ENCODE peak calls at places on chromosomes 2 and 18, in five cellular contexts. J is H1, B is GM12892, V is HepG2, W is K562. L is an unnamed sample.
A peak's percentile ranks its signal among the peaks of the same experiment; 100 is the strongest.

GRCh38 chr2:120303177-120303576 is 42.8 kb upstream of the INHBB start:
- DNase-seq in J (peak; percentile 37), B (no peak), V (no peak), W (no peak), L (no peak)

GRCh38 chr2:203673933-203674332 is 32.5 kb upstream of the CD28 start:
- DNase-seq in J (no peak), B (peak; percentile 25), V (no peak), W (no peak), L (peak; percentile 15)

GRCh38 chr2:144519934-144520717 is at the start of gene ZEB2:
- DNase-seq in J (peak; percentile 56), B (no peak), V (peak; percentile 12), W (peak; percentile 50), L (no peak)

GRCh38 chr2:46179037-46179621 is 118.1 kb upstream of the EPAS1 start:
- DNase-seq in J (no peak), B (no peak), V (no peak), W (peak; percentile 15), L (no peak)

GRCh38 chr2:65916785-65917295 is 484.4 kb upstream of the SPRED2 start:
- DNase-seq in J (no peak), B (no peak), V (no peak), W (no peak), L (no peak)

GRCh38 chr2:26297061-26297460 is 48.9 kb upstream of the SELENOI start:
- DNase-seq in J (no peak), B (no peak), V (no peak), W (no peak), L (no peak)

GRCh38 chr2:196750977-196751631 is 48.4 kb downstream of the GTF3C3 start:
- DNase-seq in J (peak; percentile 85), B (peak; percentile 21), V (peak; percentile 68), W (peak; percentile 44), L (peak; percentile 41)

GRCh38 chr2:208074610-208075356 is 49.5 kb upstream of the PLEKHM3 start:
- DNase-seq in J (no peak), B (no peak), V (no peak), W (no peak), L (no peak)

GRCh38 chr18:12278153-12278764 is 24.1 kb downstream of the CIDEA start:
- DNase-seq in J (no peak), B (no peak), V (no peak), W (no peak), L (no peak)

GRCh38 chr2:85996591-85996990 is 107.8 kb upstream of the ST3GAL5 start:
- DNase-seq in J (no peak), B (no peak), V (no peak), W (peak; percentile 85), L (no peak)

GRCh38 chr2:653645-654425 is 23.4 kb downstream of the TMEM18 start:
- DNase-seq in J (peak; percentile 8), B (no peak), V (no peak), W (no peak), L (no peak)

GRCh38 chr2:67515538-67515937 is 118.4 kb downstream of the ETAA1 start:
- DNase-seq in J (no peak), B (no peak), V (no peak), W (no peak), L (no peak)

GRCh38 chr2:102839668-102840388 is 78.0 kb downstream of the TMEM182 start:
- DNase-seq in J (peak; percentile 75), B (no peak), V (peak; percentile 35), W (peak; percentile 43), L (peak; percentile 12)

GRCh38 chr18:75070625-75071483 is 138.1 kb downstream of the PTGR3 start:
- DNase-seq in J (no peak), B (peak; percentile 44), V (peak; percentile 74), W (peak; percentile 18), L (peak; percentile 52)
- TF ChIP-seq POLR2A in J (no peak), B (no peak), V (no peak), W (no peak), L (no peak)

GRCh38 chr2:240419321-240419720 is 16.1 kb upstream of the GPC1 start:
- DNase-seq in J (no peak), B (no peak), V (no peak), W (no peak), L (no peak)
- TF ChIP-seq TAF1 in J (no peak), B (no peak), V (no peak), W (no peak), L (no peak)

DNA sequence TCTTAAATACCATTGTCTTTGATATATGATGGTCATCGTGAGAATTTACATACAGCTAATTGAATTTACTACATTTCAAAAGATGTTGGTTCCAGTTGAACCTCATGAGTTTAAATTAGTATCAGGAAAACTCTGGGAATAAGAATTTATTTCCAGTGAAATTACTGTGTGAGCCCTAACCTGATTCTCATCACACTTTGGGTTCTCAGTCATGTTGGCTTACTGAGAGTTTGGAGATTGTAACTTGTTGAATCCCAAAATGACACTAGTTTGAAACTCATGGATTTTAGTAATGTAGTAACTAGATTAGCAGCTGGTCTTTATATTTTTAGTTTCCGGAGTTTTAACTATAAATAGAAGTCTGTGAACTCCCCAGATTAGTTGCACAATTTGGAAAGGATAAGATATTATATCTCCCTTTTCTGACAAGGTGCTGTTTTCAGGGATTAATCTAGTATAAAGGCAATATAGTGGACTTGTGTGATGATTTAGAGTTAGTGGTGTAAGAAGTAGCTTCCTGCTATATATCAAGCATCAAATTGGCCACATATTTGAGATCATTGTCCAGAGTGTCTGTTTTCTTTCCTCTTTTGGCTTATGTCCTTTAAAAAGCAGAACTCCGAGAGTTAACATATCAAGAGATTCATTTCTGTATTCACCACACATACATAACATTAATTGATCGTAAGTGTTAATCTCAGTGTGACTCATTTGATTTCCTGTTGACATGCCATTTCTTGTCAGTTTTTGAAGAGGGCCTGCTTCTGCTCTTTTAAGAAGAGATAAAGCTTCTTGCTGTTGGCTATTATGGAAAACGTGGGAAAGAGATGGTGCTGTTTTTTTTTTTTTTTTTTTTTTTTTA is 15.7 kb downstream of the NDUFV2 start:
- DNase-seq in J (no peak), B (no peak), V (no peak), W (no peak), L (no peak)
- TF ChIP-seq POLR2A in J (no peak), B (no peak), V (no peak), W (no peak), L (no peak)

GRCh38 chr2:9629222-9630000 is 1.4 kb downstream of the YWHAQ start:
- DNase-seq in J (no peak), B (no peak), V (no peak), W (no peak), L (no peak)

GRCh38 chr2:9630750-9631483 is at the start of gene YWHAQ:
- DNase-seq in J (peak; percentile 97), B (peak; percentile 97), V (peak; percentile 97), W (peak; percentile 98), L (peak; percentile 98)

GRCh38 chr2:9631484-9631819 is 655 bp upstream of the YWHAQ start:
- DNase-seq in J (no peak), B (no peak), V (no peak), W (no peak), L (no peak)

GRCh38 chr2:9630001-9630749 is 622 bp downstream of the YWHAQ start:
- DNase-seq in J (peak; percentile 85), B (peak; percentile 71), V (peak; percentile 73), W (peak; percentile 88), L (peak; percentile 71)

DNA sequence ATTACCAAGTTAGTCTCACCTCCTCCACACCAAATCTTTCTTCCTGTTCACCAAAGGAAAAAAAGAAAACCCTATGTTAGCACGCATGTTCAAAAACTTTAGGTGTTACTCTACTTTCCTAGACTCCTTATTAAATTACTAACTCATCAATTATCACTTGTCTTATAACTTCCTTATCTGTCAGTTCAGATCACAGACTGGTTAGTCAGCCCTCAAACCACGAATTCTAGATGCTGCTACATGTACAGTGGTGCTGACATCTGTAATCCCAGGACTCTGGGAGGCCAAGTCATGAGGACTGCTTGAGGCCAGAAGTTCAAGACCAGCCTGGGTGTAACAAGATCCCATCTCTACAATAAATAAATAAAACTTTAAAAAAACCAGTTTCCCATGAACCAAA is 3.5 kb downstream of the YWHAQ start:
- DNase-seq in J (no peak), B (no peak), V (no peak), W (no peak), L (no peak)
- TF ChIP-seq TAF1 in J (no peak), B (no peak), V (no peak), W (no peak), L (no peak)

GRCh38 chr2:172084734-172085459 is 410 bp upstream of the DLX1 start:
- DNase-seq in J (peak; percentile 88), B (peak; percentile 80), V (peak; percentile 92), W (peak; percentile 94), L (no peak)
- TF ChIP-seq POLR2A in J (no peak), B (no peak), V (peak; percentile 59), W (peak; percentile 91), L (no peak)

DNA sequence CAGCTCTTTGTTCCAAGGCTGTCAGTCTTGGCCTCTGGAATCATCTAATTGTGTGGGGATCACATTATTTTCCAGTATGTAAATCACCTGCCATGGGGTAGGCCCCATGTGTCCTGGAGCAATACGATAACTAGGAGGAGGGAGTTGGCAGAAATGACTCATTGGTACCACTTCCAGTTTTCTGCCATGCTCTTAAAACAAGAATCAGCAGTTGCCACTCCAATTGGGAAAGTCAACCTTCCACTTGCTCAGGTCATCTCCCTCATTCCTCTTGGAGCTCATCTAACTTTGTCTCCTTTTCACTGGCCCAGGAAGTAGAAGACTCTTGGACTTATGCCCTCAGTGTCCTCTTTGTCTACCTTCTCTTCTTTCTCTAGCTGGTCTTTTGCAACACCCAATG is 487.0 kb downstream of the SLC4A3 start:
- DNase-seq in J (no peak), B (no peak), V (no peak), W (no peak), L (no peak)
- TF ChIP-seq TAF1 in J (no peak), B (no peak), V (no peak), W (no peak), L (no peak)

GRCh38 chr2:130884013-130884412 is 47.3 kb downstream of the ARHGEF4 start:
- DNase-seq in J (no peak), B (no peak), V (no peak), W (no peak), L (no peak)
- TF ChIP-seq POLR2A in J (no peak), B (no peak), V (no peak), W (no peak), L (no peak)